ENCODE peak calls at places on chromosomes 7 and 10, in eight cellular contexts. One of them, this sample, is unnamed.

GRCh38 chr10:101749511-101750016 is 26.4 kb downstream of the FGF8 start:
- DNase-seq in Peyer's patch: no peak
- DNase-seq in prostate gland: no peak
- DNase-seq in HepG2: no peak
- DNase-seq in spleen: no peak
- DNase-seq in esophagus squamous epithelium: no peak
- DNase-seq in body of pancreas: no peak
- DNase-seq in heart left ventricle: no peak
- DNase-seq in this sample: no peak

GRCh38 chr7:72793791-72794190 is 34.2 kb downstream of the TYW1B start:
- DNase-seq in esophagus squamous epithelium: no peak
- DNase-seq in HepG2: no peak
- DNase-seq in prostate gland: no peak
- DNase-seq in Peyer's patch: no peak
- DNase-seq in heart left ventricle: no peak
- DNase-seq in body of pancreas: no peak
- DNase-seq in spleen: no peak
- DNase-seq in this sample: no peak

GRCh38 chr7:32092346-32092745 is 22.1 kb upstream of the PDE1C start:
- DNase-seq in spleen: no peak
- DNase-seq in esophagus squamous epithelium: no peak
- DNase-seq in body of pancreas: no peak
- DNase-seq in Peyer's patch: no peak
- DNase-seq in prostate gland: no peak
- DNase-seq in HepG2: no peak
- DNase-seq in heart left ventricle: no peak
- DNase-seq in this sample: no peak

GRCh38 chr10:124450010-124450782 is at the start of gene NKX1-2:
- DNase-seq in heart left ventricle: no peak
- DNase-seq in esophagus squamous epithelium: no peak
- DNase-seq in Peyer's patch: no peak
- DNase-seq in body of pancreas: no peak
- DNase-seq in HepG2: no peak
- DNase-seq in prostate gland: no peak
- DNase-seq in spleen: no peak
- DNase-seq in this sample: no peak

GRCh38 chr10:114616516-114616915 is 41.6 kb downstream of the ABLIM1 start:
- DNase-seq in prostate gland: no peak
- DNase-seq in spleen: no peak
- DNase-seq in heart left ventricle: no peak
- DNase-seq in HepG2: no peak
- DNase-seq in esophagus squamous epithelium: no peak
- DNase-seq in body of pancreas: no peak
- DNase-seq in Peyer's patch: no peak
- DNase-seq in this sample: no peak

GRCh38 chr10:12299222-12299973 is 49.9 kb upstream of the CAMK1D start:
- DNase-seq in spleen: peak
- DNase-seq in HepG2: no peak
- DNase-seq in esophagus squamous epithelium: no peak
- DNase-seq in prostate gland: peak
- DNase-seq in body of pancreas: peak
- DNase-seq in Peyer's patch: no peak
- DNase-seq in heart left ventricle: no peak
- DNase-seq in this sample: peak

GRCh38 chr7:149729586-149729982 is 43.8 kb downstream of the ZNF467 start:
- DNase-seq in body of pancreas: no peak
- DNase-seq in Peyer's patch: no peak
- DNase-seq in HepG2: no peak
- DNase-seq in esophagus squamous epithelium: no peak
- DNase-seq in heart left ventricle: no peak
- DNase-seq in prostate gland: no peak
- DNase-seq in spleen: peak
- DNase-seq in this sample: no peak

GRCh38 chr7:106563466-106564150 is 97.3 kb downstream of the CCDC71L start:
- DNase-seq in heart left ventricle: no peak
- DNase-seq in esophagus squamous epithelium: no peak
- DNase-seq in prostate gland: no peak
- DNase-seq in HepG2: no peak
- DNase-seq in body of pancreas: no peak
- DNase-seq in Peyer's patch: no peak
- DNase-seq in spleen: no peak
- DNase-seq in this sample: no peak

GRCh38 chr10:15370212-15370740 is 813 bp downstream of the FAM171A1 start:
- DNase-seq in spleen: peak
- DNase-seq in Peyer's patch: no peak
- DNase-seq in prostate gland: peak
- DNase-seq in esophagus squamous epithelium: no peak
- DNase-seq in HepG2: no peak
- DNase-seq in heart left ventricle: no peak
- DNase-seq in body of pancreas: peak
- DNase-seq in this sample: peak

GRCh38 chr10:70409772-70410171 is 5.8 kb downstream of the EIF4EBP2 start:
- DNase-seq in heart left ventricle: no peak
- DNase-seq in HepG2: no peak
- DNase-seq in body of pancreas: no peak
- DNase-seq in esophagus squamous epithelium: no peak
- DNase-seq in prostate gland: no peak
- DNase-seq in spleen: no peak
- DNase-seq in Peyer's patch: no peak
- DNase-seq in this sample: no peak

GRCh38 chr10:70410608-70411007 is 6.7 kb downstream of the EIF4EBP2 start:
- DNase-seq in body of pancreas: no peak
- DNase-seq in Peyer's patch: no peak
- DNase-seq in esophagus squamous epithelium: no peak
- DNase-seq in HepG2: no peak
- DNase-seq in spleen: no peak
- DNase-seq in heart left ventricle: no peak
- DNase-seq in prostate gland: no peak
- DNase-seq in this sample: no peak

GRCh38 chr10:70404036-70404905 is at the start of gene EIF4EBP2:
- DNase-seq in heart left ventricle: peak
- DNase-seq in body of pancreas: peak
- DNase-seq in Peyer's patch: peak
- DNase-seq in spleen: peak
- DNase-seq in prostate gland: peak
- DNase-seq in HepG2: peak
- DNase-seq in esophagus squamous epithelium: peak
- DNase-seq in this sample: peak

GRCh38 chr10:70403483-70404035 is 386 bp upstream of the EIF4EBP2 start:
- DNase-seq in prostate gland: no peak
- DNase-seq in heart left ventricle: no peak
- DNase-seq in esophagus squamous epithelium: no peak
- DNase-seq in Peyer's patch: no peak
- DNase-seq in body of pancreas: no peak
- DNase-seq in HepG2: no peak
- DNase-seq in spleen: no peak
- DNase-seq in this sample: no peak

DNA sequence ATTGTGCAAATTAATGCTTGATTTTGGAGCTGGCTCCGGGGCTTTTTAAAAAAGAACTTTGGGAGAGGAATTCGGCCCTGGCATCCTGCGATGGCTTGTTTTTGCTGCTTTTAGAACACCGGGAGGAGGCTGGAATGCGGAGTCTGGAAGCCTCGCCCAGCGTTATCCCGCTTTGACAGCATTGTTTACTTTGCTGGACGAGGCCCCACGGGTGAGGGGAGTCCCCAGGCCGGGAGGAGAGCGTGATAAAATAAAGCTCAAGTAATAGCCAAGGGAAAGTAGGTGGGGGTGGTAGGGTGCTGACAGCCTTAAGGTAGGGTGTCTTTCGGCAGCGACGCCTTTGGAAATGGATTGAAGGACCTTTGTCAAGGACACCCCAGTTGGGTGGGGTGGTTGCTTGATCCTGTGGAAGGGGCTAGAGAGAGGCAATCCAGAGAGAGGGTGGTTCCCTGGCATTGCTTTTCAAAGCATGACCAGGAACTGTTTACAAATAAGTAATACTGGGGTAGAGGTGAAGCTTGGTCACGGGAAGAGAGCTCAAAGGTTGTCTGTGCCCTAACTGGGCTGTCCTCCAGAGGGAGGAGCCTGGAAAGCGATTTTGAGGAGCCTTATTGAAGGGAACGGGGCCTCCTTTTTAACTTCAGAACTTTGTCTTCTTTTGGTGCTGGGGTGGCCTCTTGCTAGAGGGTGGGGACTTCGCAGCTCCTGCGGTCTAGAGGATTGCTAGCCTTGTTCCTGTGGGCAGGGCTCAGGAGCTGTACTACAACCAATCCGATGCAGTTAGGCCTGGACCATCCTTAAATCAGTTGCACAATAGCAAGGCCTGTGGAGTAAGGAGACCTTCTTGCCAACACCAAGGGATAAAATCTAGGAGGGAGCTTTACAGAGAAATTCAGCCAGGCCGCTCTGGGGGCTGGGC is 1.2 kb downstream of the EIF4EBP2 start:
- DNase-seq in HepG2: peak
- DNase-seq in prostate gland: peak
- DNase-seq in heart left ventricle: peak
- DNase-seq in spleen: peak
- DNase-seq in body of pancreas: peak
- DNase-seq in esophagus squamous epithelium: no peak
- DNase-seq in Peyer's patch: peak
- DNase-seq in this sample: peak
- TF ChIP-seq POLR2A in HepG2: peak
- TF ChIP-seq POLR2A in prostate gland: peak
- TF ChIP-seq POLR2A in heart left ventricle: no peak
- TF ChIP-seq POLR2A in spleen: no peak
- TF ChIP-seq POLR2A in body of pancreas: peak
- TF ChIP-seq POLR2A in esophagus squamous epithelium: no peak
- TF ChIP-seq POLR2A in Peyer's patch: peak
- TF ChIP-seq POLR2A in this sample: peak

DNA sequence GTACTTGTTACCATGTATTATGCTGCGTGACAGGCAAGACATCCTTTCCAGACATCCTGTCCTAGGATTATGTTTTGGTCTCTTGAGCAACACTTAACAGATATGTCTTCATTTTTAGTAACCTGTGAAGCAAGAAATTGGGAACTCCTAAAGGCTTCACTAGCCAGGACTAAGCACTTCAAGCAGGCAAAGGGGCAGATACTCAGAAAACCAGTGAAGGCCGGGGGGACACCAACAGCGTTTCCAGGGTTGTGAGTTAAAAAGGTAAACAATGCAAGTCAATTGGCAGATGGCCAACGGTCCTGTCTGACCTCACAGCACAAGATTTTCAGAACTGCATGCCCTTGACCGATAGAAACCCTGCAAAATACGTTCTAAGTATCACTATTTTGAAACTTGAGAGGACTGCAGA is 77.6 kb upstream of the SFMBT2 start:
- DNase-seq in esophagus squamous epithelium: no peak
- DNase-seq in spleen: no peak
- DNase-seq in prostate gland: no peak
- DNase-seq in Peyer's patch: peak
- DNase-seq in body of pancreas: peak
- DNase-seq in HepG2: peak
- DNase-seq in heart left ventricle: no peak
- DNase-seq in this sample: peak
- H3K27ac ChIP-seq in esophagus squamous epithelium: no peak
- H3K27ac ChIP-seq in spleen: no peak
- H3K27ac ChIP-seq in prostate gland: no peak
- H3K27ac ChIP-seq in Peyer's patch: no peak
- H3K27ac ChIP-seq in body of pancreas: no peak
- H3K27ac ChIP-seq in HepG2: no peak
- H3K27ac ChIP-seq in heart left ventricle: no peak
- H3K27ac ChIP-seq in this sample: peak

GRCh38 chr10:6275022-6275997 is 72.6 kb downstream of the PFKFB3 start:
- DNase-seq in heart left ventricle: peak
- DNase-seq in Peyer's patch: peak
- DNase-seq in body of pancreas: peak
- DNase-seq in spleen: peak
- DNase-seq in HepG2: peak
- DNase-seq in prostate gland: peak
- DNase-seq in esophagus squamous epithelium: peak
- DNase-seq in this sample: peak
- TF ChIP-seq POLR2A in heart left ventricle: no peak
- TF ChIP-seq POLR2A in Peyer's patch: no peak
- TF ChIP-seq POLR2A in body of pancreas: no peak
- TF ChIP-seq POLR2A in spleen: no peak
- TF ChIP-seq POLR2A in HepG2: no peak
- TF ChIP-seq POLR2A in prostate gland: no peak
- TF ChIP-seq POLR2A in esophagus squamous epithelium: no peak
- TF ChIP-seq POLR2A in this sample: no peak

DNA sequence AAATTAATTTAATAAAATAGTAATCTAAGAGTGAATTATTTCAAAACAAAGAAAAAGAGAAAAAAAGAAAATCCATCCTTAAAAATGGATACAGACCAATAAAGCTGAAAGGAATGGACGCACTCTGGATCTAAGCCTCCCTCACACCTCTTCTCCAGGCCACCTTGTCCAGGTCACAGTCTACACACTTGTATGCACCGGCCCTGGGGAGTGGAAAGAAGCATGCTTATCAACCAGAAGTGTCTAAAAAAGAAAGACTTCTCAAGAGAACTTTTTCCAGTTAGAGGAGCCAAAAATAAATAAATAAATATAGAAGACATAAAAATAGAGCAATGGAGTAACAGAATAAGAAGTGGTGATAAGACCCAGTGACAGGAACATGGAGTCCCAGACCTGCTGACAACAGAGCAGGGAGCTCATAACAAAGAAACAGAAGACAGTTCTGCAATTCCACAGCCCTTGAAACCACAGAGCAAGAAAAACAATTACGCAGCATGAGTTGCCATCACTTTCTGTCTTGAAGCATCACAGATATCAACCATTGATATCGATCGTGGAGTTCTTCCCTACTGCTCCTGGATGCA is 311.7 kb upstream of the NFE2L3 start:
- DNase-seq in HepG2: no peak
- DNase-seq in Peyer's patch: no peak
- DNase-seq in body of pancreas: no peak
- DNase-seq in esophagus squamous epithelium: no peak
- DNase-seq in heart left ventricle: peak
- DNase-seq in spleen: no peak
- DNase-seq in prostate gland: no peak
- DNase-seq in this sample: no peak
- H3K27ac ChIP-seq in HepG2: no peak
- H3K27ac ChIP-seq in Peyer's patch: no peak
- H3K27ac ChIP-seq in body of pancreas: no peak
- H3K27ac ChIP-seq in esophagus squamous epithelium: no peak
- H3K27ac ChIP-seq in heart left ventricle: peak
- H3K27ac ChIP-seq in spleen: no peak
- H3K27ac ChIP-seq in prostate gland: no peak
- H3K27ac ChIP-seq in this sample: peak

This sample was measured in adrenal gland.